ENCODE peak calls at places on chromosomes 5 and 9, in eight cellular contexts. K is DND-41, V is neuronal stem cell, Q is upper lobe of right lung, N is uterus, H is K562, I is GM23248, C is brain microvascular endothelial cell. A is an unnamed sample. For H3K36me3, the result is how much of the 10 kb centered on the place peaks cover.

GRCh38 chr9:69877852-69878507 is 57.4 kb downstream of the CFAP95 start:
- DNase-seq in H (no peak), V (no peak), C (no peak), N (no peak), I (peak), K (no peak), Q (no peak), A (peak)

GRCh38 chr5:80884851-80885697 is 75.1 kb upstream of the RASGRF2 start:
- DNase-seq in I (peak), C (peak), H (no peak), K (no peak), N (no peak), Q (no peak), V (no peak), A (peak)

GRCh38 chr9:124206391-124206790 is 51.4 kb upstream of the NEK6 start:
- DNase-seq in C (no peak), K (no peak), I (no peak), V (no peak), H (no peak), Q (no peak), N (no peak), A (no peak)

GRCh38 chr5:151092750-151093149 is 11.9 kb upstream of the TNIP1 start:
- DNase-seq in K (no peak), I (peak), H (no peak), N (no peak), V (no peak), Q (no peak), C (peak), A (peak)

GRCh38 chr5:151745071-151745705 is 13.2 kb downstream of the ATOX1 start:
- DNase-seq in H (no peak), V (no peak), I (peak), N (no peak), C (peak), K (no peak), Q (no peak), A (peak)

GRCh38 chr5:61559722-61560121 is 227.7 kb downstream of the ZSWIM6 start:
- DNase-seq in V (no peak), N (no peak), Q (no peak), H (no peak), C (no peak), I (no peak), K (no peak), A (no peak)

GRCh38 chr5:32270178-32270577 is 42.6 kb downstream of the MTMR12 start:
- DNase-seq in N (no peak), Q (no peak), K (no peak), H (no peak), C (no peak), I (no peak), V (no peak), A (no peak)

GRCh38 chr9:131467214-131467935 is 35.3 kb upstream of the POMT1 start:
- DNase-seq in I (no peak), N (no peak), H (no peak), V (no peak), Q (peak), K (no peak), C (no peak), A (no peak)

GRCh38 chr5:130985776-130986175 is 179.3 kb downstream of the HINT1 start:
- DNase-seq in Q (no peak), H (no peak), N (no peak), I (no peak), K (no peak), V (no peak), C (no peak), A (no peak)

GRCh38 chr5:40437452-40437861 is 242.3 kb upstream of the PTGER4 start:
- DNase-seq in H (no peak), K (no peak), Q (no peak), V (no peak), C (peak), I (peak), N (no peak), A (peak)

GRCh38 chr5:93249651-93250289 is 331.2 kb downstream of the NR2F1-AS1 start:
- DNase-seq in Q (no peak), H (no peak), N (no peak), K (no peak), C (peak), I (no peak), V (no peak), A (peak)
- H3K4me3 ChIP-seq in Q (peak), H (no peak), N (peak), K (no peak), C (peak), I (no peak), V (no peak), A (no peak)

GRCh38 chr9:95930314-95930713 is 54.8 kb downstream of the ERCC6L2 start:
- DNase-seq in V (no peak), I (no peak), N (no peak), K (no peak), C (no peak), H (no peak), Q (no peak), A (no peak)
- H3K36me3 ChIP-seq in V (half or more), I (under half), N (under half), K (half or more), C (under half), H (under half), Q (half or more), A (under half)

GRCh38 chr5:169531631-169532030 is 51.9 kb upstream of the SPDL1 start:
- DNase-seq in N (no peak), V (no peak), I (no peak), H (no peak), Q (no peak), K (no peak), C (no peak), A (no peak)

GRCh38 chr5:169527863-169528262 is 55.7 kb upstream of the SPDL1 start:
- DNase-seq in Q (no peak), N (no peak), C (no peak), I (peak), K (no peak), H (no peak), V (no peak), A (no peak)
- H3K4me3 ChIP-seq in Q (no peak), N (no peak), C (no peak), I (no peak), K (no peak), H (no peak), V (no peak), A (no peak)

GRCh38 chr5:146458894-146459293 is 11.8 kb downstream of the TCERG1 start:
- DNase-seq in N (no peak), K (no peak), V (no peak), H (no peak), Q (no peak), C (no peak), I (no peak), A (no peak)

GRCh38 chr5:146457431-146457830 is 10.3 kb downstream of the TCERG1 start:
- DNase-seq in Q (no peak), K (no peak), C (no peak), H (no peak), I (no peak), N (no peak), V (no peak), A (no peak)

GRCh38 chr5:146466521-146467349 is 19.6 kb downstream of the TCERG1 start:
- DNase-seq in V (no peak), N (no peak), I (peak), Q (no peak), H (no peak), C (no peak), K (no peak), A (peak)

GRCh38 chr5:146463446-146463845 is 16.3 kb downstream of the TCERG1 start:
- DNase-seq in K (no peak), C (no peak), V (no peak), Q (no peak), N (no peak), H (no peak), I (no peak), A (no peak)

DNA sequence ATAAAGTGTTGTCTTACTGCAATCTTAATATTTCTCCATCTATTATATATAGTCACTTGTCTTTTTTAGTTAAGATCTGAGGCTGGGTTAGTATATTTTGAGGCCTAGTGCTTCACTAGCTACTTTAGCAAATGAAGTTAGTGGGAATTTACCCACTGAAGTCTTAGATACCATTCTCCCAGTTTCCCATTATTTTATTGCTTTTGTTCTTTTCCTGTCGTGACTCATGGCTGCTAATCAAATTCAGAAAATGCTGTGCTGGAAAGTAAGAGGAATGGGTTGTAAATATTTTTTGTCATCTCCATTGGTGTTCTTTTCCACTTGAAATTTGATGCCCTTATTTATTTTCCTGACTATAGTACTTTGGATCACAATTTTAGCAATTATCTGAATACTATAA is 14.2 kb downstream of the TCERG1 start:
- DNase-seq in Q (no peak), K (no peak), I (peak), N (no peak), V (no peak), H (no peak), C (no peak), A (no peak)
- H3K36me3 ChIP-seq in Q (half or more), K (half or more), I (under half), N (under half), V (half or more), H (half or more), C (under half), A (under half)

DNA sequence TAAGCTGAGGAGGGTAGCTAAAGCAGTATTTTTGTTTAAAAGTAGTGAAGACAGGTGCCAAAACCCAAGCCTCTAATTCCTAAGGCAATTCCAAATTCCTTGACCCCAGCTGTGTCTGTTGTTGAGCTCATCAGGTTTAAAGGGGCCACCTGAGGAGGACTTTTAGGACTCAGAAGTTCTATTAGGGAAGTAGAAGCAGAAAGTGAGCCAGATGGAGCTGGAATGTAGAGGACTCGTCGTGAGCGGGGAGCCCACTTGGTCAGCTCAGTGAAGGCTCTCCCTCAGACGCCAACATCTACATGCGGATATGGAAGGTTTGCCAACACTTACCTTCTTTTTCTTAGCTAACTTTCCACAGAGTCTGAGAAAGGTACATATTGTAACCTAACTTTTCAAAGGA is 102.8 kb downstream of the PLPPR1 start:
- DNase-seq in C (no peak), H (no peak), V (no peak), I (no peak), N (no peak), K (no peak), Q (no peak), A (no peak)
- H3K4me3 ChIP-seq in C (no peak), H (no peak), V (no peak), I (no peak), N (no peak), K (no peak), Q (no peak), A (no peak)

DNA sequence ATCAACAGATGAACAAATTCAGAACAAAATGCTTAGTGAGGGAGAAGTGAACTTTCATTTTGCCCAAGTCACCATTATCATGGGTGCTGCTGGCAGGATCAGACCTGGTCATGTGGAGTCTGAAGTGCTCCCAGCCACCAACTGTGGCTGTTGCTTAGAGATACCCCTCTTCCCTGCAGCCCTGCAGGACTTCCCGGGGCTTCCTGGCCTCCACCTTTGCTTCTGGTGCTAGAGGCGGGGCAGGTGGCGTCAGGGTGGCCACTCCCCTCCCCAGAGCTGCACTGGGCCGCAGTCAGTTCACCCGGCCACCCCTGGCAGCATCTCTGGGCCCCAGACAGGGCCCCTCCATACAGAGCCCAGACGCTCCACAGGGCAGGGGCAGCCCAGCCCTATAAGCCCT is 30.0 kb upstream of the SLC12A7 start:
- DNase-seq in Q (no peak), C (no peak), N (no peak), K (no peak), H (no peak), V (no peak), I (no peak), A (no peak)
- H3K36me3 ChIP-seq in Q (under half), C (under half), N (under half), K (under half), H (under half), V (under half), I (under half), A (under half)

GRCh38 chr9:94511943-94512265 is 43.0 kb upstream of the PCAT7 start:
- DNase-seq in K (no peak), N (no peak), V (no peak), Q (no peak), H (no peak), C (no peak), I (no peak), A (no peak)

GRCh38 chr9:94504358-94504757 is 50.5 kb upstream of the PCAT7 start:
- DNase-seq in H (no peak), I (no peak), N (no peak), C (no peak), Q (no peak), K (no peak), V (no peak), A (no peak)

GRCh38 chr9:94511134-94511942 is 43.5 kb upstream of the PCAT7 start:
- DNase-seq in H (no peak), V (no peak), C (no peak), Q (no peak), N (no peak), I (no peak), K (no peak), A (no peak)

GRCh38 chr9:94507531-94508258 is 47.2 kb upstream of the PCAT7 start:
- DNase-seq in I (no peak), N (no peak), C (no peak), H (no peak), V (no peak), K (no peak), Q (no peak), A (no peak)
- H3K4me3 ChIP-seq in I (no peak), N (no peak), C (no peak), H (no peak), V (no peak), K (no peak), Q (no peak), A (no peak)

GRCh38 chr9:106701611-106702010 is 161.4 kb upstream of the ZNF462 start:
- DNase-seq in I (no peak), N (no peak), V (no peak), C (no peak), H (no peak), K (no peak), Q (no peak), A (no peak)
- H3K36me3 ChIP-seq in I (under half), N (under half), V (under half), C (under half), H (under half), K (under half), Q (under half), A (under half)